ENCODE peak calls at places on chromosomes 6 and 20, in nine cellular contexts. M is CD4-positive, alpha-beta T cell; H is neural crest cell; R is progenitor cell of endocrine pancreas; B is astrocyte of the spinal cord; F is left ventricle myocardium inferior; A is BE2C; U is adrenal gland; S is uterus. K is an unnamed sample.
A peak's percentile ranks its signal among the peaks of the same experiment; 100 is the strongest.

GRCh38 chr6:40312213-40313015 is 274.8 kb downstream of the LRFN2 start:
- DNase-seq in M (no peak), H (no peak), R (no peak), B (no peak), F (no peak), A (no peak), U (no peak), S (no peak), K (no peak)

GRCh38 chr6:122610690-122611455 is 668 bp downstream of the PKIB start:
- DNase-seq in M (no peak), H (peak; percentile 5), R (peak; percentile 35), B (peak; percentile 52), F (peak; percentile 16), A (peak; percentile 30), U (peak; percentile 78), S (no peak), K (no peak)

GRCh38 chr20:63534427-63534830 is 2.7 kb downstream of the PTK6 start:
- DNase-seq in M (no peak), H (no peak), R (no peak), B (no peak), F (no peak), A (peak; percentile 22), U (no peak), S (no peak), K (no peak)

GRCh38 chr20:38109657-38110524 is 55.2 kb downstream of the TGM2 start:
- DNase-seq in M (no peak), H (no peak), R (no peak), B (peak; percentile 95), F (peak; percentile 81), A (peak; percentile 66), U (peak; percentile 84), S (peak; percentile 87), K (no peak)

GRCh38 chr6:151352410-151353399 is 38.7 kb downstream of the ZBTB2 start:
- DNase-seq in M (no peak), H (no peak), R (no peak), B (no peak), F (no peak), A (no peak), U (no peak), S (no peak), K (no peak)

GRCh38 chr20:48732081-48732829 is 95.5 kb downstream of the PREX1 start:
- DNase-seq in M (no peak), H (no peak), R (no peak), B (no peak), F (no peak), A (peak; percentile 38), U (peak; percentile 66), S (no peak), K (no peak)

GRCh38 chr6:167839755-167840154 is 13.0 kb downstream of the AFDN start:
- DNase-seq in M (no peak), H (peak; percentile 18), R (no peak), B (no peak), F (no peak), A (no peak), U (no peak), S (no peak), K (no peak)

GRCh38 chr6:138240476-138241245 is 22.4 kb upstream of the PBOV1 start:
- DNase-seq in M (no peak), H (no peak), R (no peak), B (peak; percentile 88), F (no peak), A (no peak), U (no peak), S (no peak), K (no peak)

GRCh38 chr6:125584468-125584939 is 164.9 kb upstream of the HEY2 start:
- DNase-seq in M (no peak), H (peak; percentile 29), R (no peak), B (peak; percentile 81), F (peak; percentile 49), A (no peak), U (peak; percentile 60), S (no peak), K (no peak)

GRCh38 chr20:51910202-51911050 is 108.1 kb upstream of the SALL4 start:
- DNase-seq in M (no peak), H (no peak), R (no peak), B (peak; percentile 50), F (no peak), A (peak; percentile 47), U (no peak), S (no peak), K (no peak)

GRCh38 chr6:144745434-144745833 is 460.3 kb downstream of the UTRN start:
- DNase-seq in M (no peak), H (no peak), R (no peak), B (no peak), F (no peak), A (no peak), U (no peak), S (no peak), K (no peak)

GRCh38 chr6:52718535-52718934 is 44.7 kb downstream of the GSTA2 start:
- DNase-seq in M (no peak), H (no peak), R (no peak), B (no peak), F (no peak), A (no peak), U (no peak), S (no peak), K (no peak)

GRCh38 chr6:107345398-107345797 is 114.0 kb downstream of the PDSS2 start:
- DNase-seq in M (no peak), H (no peak), R (no peak), B (no peak), F (no peak), A (no peak), U (no peak), S (no peak), K (no peak)

GRCh38 chr20:2756056-2756611 is 44.3 kb downstream of the CPXM1 start:
- DNase-seq in M (no peak), H (peak; percentile 45), R (no peak), B (peak; percentile 46), F (no peak), A (peak; percentile 43), U (peak; percentile 21), S (no peak), K (no peak)

GRCh38 chr6:56490994-56491393 is 151.7 kb downstream of the DST start:
- DNase-seq in M (no peak), H (no peak), R (no peak), B (peak; percentile 53), F (no peak), A (no peak), U (no peak), S (no peak), K (no peak)

GRCh38 chr6:109978174-109979032 is at the start of gene GPR6:
- DNase-seq in M (peak; percentile 4), H (peak; percentile 93), R (peak; percentile 89), B (peak; percentile 47), F (peak; percentile 51), A (peak; percentile 71), U (peak; percentile 66), S (no peak), K (no peak)

GRCh38 chr6:11411592-11411991 is 126.0 kb upstream of the TMEM170B start:
- DNase-seq in M (no peak), H (no peak), R (no peak), B (no peak), F (no peak), A (no peak), U (no peak), S (no peak), K (no peak)

GRCh38 chr6:36897629-36898028 is 11.9 kb downstream of the C6orf89 start:
- DNase-seq in M (no peak), H (no peak), R (no peak), B (peak; percentile 9), F (no peak), A (no peak), U (no peak), S (no peak), K (no peak)
- TF ChIP-seq CTCF in M (peak; percentile 37), H (no peak), R (no peak), B (peak; percentile 25), F (peak; percentile 44), A (peak; percentile 35), U (no peak), S (no peak), K (no peak)

GRCh38 chr20:11112837-11113236 is 439.0 kb upstream of the JAG1 start:
- DNase-seq in M (no peak), H (no peak), R (no peak), B (no peak), F (no peak), A (no peak), U (no peak), S (no peak), K (no peak)
- TF ChIP-seq CTCF in M (no peak), H (no peak), R (no peak), B (no peak), F (no peak), A (no peak), U (no peak), S (no peak), K (no peak)

DNA sequence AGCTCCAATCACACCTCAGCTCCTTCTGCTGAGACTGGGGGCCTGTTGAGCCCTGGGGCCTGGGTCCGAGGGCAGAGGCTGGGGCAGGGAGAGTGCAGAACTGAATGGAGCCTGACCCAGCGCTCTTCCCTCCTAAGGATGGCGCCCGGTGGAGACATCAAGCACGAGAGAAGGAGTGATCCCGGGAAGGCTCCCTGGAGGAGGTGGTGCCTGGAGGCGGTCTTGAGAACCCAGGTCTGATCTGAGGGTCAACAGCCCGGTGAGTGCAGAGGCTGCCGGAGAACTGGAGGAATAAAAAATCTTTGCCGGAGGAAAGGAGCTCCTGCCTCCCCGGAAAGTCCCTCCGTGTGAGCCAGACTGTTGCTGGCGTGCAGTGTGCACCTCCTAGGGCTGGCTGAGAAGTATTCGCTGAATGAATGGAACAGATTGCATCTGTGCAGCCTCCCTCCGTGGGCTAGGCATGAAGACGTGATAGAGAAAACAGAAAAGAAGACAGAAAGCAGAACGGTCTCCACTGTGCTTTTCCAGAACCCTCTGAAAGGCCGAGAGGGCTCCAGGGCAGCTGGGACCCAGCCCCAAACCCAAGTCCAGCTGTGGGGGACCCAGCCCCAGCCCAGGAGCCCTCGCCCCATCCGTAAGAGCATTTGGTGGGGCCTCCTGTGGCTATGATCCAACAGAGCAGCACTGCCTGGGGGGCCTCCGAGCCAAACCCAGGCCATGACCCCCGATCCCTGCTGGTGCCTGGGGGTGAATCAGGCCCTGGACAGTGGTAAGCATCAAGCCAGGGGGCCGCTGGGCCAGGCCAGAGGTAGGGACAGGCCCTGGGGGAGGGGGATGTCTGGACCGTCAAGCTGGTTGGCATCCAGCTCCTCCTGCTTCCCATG is 6.9 kb upstream of the HRH3 start:
- DNase-seq in M (no peak), H (no peak), R (no peak), B (no peak), F (no peak), A (no peak), U (no peak), S (no peak), K (no peak)
- TF ChIP-seq CTCF in M (no peak), H (no peak), R (no peak), B (no peak), F (no peak), A (no peak), U (no peak), S (no peak), K (no peak)

GRCh38 chr6:162736933-162737332 is 9.2 kb downstream of the PACRG start:
- DNase-seq in M (no peak), H (no peak), R (no peak), B (no peak), F (no peak), A (no peak), U (no peak), S (no peak), K (no peak)
- TF ChIP-seq CTCF in M (no peak), H (no peak), R (no peak), B (no peak), F (peak; percentile 61), A (peak; percentile 36), U (no peak), S (no peak), K (no peak)

GRCh38 chr20:56468317-56469076 is at the start of gene RTF2:
- DNase-seq in M (peak; percentile 92), H (peak; percentile 91), R (peak; percentile 88), B (peak; percentile 96), F (peak; percentile 94), A (peak; percentile 95), U (peak; percentile 96), S (peak; percentile 90), K (peak; percentile 78)
- TF ChIP-seq CTCF in M (no peak), H (no peak), R (no peak), B (no peak), F (no peak), A (no peak), U (no peak), S (no peak), K (no peak)

K was measured in omental fat pad.